ENCODE peak calls at places on chromosomes 3 and 15, in seven cellular contexts. Y is upper lobe of left lung, R is gastrocnemius medialis, D is HCT116, S is transverse colon, X is suprapubic skin, M is sigmoid colon. P is an unnamed sample. For H3K4me1, the result is how much of the 10 kb centered on the place peaks cover.

GRCh38 chr3:167575000-167575399 is 78.7 kb downstream of the WDR49 start:
- DNase-seq in M (no peak), S (no peak), R (no peak), Y (no peak), D (no peak), X (no peak), P (no peak)

GRCh38 chr15:89740137-89740536 is 10.9 kb downstream of the MESP1 start:
- DNase-seq in X (peak), M (peak), D (peak), S (peak), R (peak), Y (peak), P (peak)

GRCh38 chr3:119918992-119919933 is 137.4 kb downstream of the NR1I2 start:
- DNase-seq in D (no peak), M (no peak), S (no peak), R (no peak), X (no peak), Y (no peak), P (no peak)

GRCh38 chr3:15974647-15975046 is 176.9 kb upstream of the ANKRD28 start:
- DNase-seq in R (no peak), M (no peak), X (no peak), D (no peak), Y (no peak), S (no peak), P (no peak)

GRCh38 chr15:65076486-65077290 is at the start of gene KBTBD13:
- DNase-seq in S (no peak), M (no peak), X (no peak), R (peak), D (no peak), Y (no peak), P (no peak)

GRCh38 chr3:121769246-121769645 is 19.7 kb upstream of the GOLGB1 start:
- DNase-seq in D (no peak), X (no peak), M (no peak), Y (no peak), S (no peak), R (no peak), P (no peak)

GRCh38 chr15:65032823-65033537 is 3.5 kb upstream of the MTFMT start:
- DNase-seq in M (peak), X (no peak), R (no peak), Y (peak), S (peak), D (peak), P (peak)

GRCh38 chr3:78986702-78987101 is 781.1 kb downstream of the ROBO1 start:
- DNase-seq in X (no peak), R (no peak), S (no peak), Y (no peak), D (no peak), M (no peak), P (no peak)

GRCh38 chr3:48989796-48990635 is at the start of gene P4HTM:
- DNase-seq in M (peak), R (peak), S (peak), X (peak), D (peak), Y (peak), P (peak)

GRCh38 chr3:158768361-158768787 is 33.5 kb upstream of the MFSD1 start:
- DNase-seq in X (no peak), M (peak), Y (peak), S (peak), R (peak), D (no peak), P (peak)

GRCh38 chr3:188458761-188459160 is 304.8 kb downstream of the LPP start:
- DNase-seq in R (no peak), D (no peak), X (no peak), S (no peak), Y (no peak), M (no peak), P (no peak)

GRCh38 chr3:123843668-123844067 is 40.5 kb downstream of the MYLK start:
- DNase-seq in S (no peak), R (no peak), D (no peak), M (no peak), Y (no peak), X (no peak), P (no peak)

DNA sequence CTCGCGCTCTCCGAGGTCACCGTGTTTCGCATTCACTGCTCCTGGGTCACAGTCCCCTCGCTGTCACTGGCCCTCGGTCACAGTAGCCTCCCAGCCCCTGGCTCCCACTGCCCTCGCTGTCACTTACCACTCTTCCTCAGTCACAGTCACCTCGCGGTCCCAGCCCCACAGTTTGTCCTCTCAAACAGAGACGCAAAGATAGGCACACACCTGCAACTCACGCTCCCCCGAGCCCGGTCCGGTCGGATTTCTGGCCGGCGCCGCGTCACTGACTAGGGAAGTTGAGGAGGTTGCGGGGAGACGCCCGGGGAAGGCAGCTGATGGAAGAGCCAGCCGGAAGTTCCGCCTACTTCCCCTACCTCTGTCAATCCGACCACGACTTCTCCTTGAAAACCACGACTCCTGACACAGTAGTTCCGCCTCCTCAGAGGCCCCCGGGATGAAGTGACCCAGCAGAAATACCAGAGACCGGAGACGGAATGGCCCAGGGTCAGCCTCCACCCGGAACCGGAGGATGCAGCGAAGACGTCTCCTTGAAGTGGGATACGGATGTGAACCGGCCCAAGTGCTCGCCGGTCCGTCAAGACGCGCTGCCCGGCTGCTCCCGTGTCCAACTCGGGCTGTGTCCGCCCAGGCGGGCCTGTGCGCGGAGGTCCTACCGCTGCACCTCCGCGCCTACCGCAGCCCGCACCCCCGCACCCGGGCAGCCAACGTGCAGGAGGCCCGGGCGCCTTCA is at the start of gene PCYT1A:
- DNase-seq in S (peak), R (peak), D (peak), X (peak), Y (peak), M (peak), P (peak)
- TF ChIP-seq POLR2A in S (peak), R (peak), D (peak), X (no peak), Y (peak), M (peak), P (peak)

GRCh38 chr15:60941448-60941847 is 287.7 kb downstream of the RORA start:
- DNase-seq in D (no peak), R (no peak), M (no peak), Y (no peak), S (no peak), X (no peak), P (no peak)
- H3K4me1 ChIP-seq in D (under half), R (under half), M (under half), Y (under half), S (under half), X (under half), P (under half)

DNA sequence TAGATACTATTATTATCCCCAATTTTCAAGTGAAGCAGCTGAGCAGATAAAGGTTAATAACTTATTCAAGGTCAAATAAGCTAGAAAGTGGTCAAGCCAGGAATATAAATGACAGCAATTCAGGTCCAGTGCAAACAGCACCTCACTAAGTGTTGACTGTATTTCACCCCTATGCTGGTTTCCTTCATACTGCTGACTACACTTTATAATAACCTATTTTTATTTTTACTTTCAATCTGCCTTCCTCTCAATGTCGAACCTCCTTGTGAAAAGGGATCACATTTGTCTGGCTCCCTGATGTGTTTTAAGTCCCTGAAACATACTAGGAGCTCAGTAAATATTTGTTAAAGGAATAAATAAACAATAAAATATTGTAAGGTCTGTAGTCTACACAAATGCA is 146.1 kb downstream of the NAALADL2 start:
- DNase-seq in X (no peak), S (no peak), D (no peak), R (no peak), M (no peak), Y (no peak), P (no peak)
- TF ChIP-seq POLR2A in X (no peak), S (no peak), D (no peak), R (no peak), M (no peak), Y (no peak), P (no peak)

DNA sequence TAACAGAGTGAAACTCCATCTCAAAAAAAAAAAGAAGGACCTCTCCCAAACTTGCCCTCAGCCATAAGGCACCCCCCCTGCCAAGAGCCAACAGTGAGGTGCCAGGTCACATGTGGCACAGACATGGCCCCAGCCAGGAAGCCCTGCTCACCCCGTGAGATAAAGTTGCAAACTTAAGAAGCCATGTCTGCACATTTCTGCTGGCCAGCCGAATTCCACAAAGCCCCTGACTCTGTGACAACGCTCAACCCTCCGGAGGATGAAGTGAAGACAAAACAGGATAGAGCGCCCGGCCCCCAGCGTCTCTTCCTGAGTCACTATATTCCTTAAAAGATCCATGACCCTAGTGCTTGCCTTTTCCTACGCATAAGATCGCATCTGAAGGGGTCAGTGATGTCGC is 188.1 kb downstream of the XXYLT1 start:
- DNase-seq in D (no peak), M (no peak), S (no peak), R (no peak), X (no peak), Y (no peak), P (no peak)
- H3K4me1 ChIP-seq in D (under half), M (under half), S (under half), R (under half), X (under half), Y (under half), P (under half)

DNA sequence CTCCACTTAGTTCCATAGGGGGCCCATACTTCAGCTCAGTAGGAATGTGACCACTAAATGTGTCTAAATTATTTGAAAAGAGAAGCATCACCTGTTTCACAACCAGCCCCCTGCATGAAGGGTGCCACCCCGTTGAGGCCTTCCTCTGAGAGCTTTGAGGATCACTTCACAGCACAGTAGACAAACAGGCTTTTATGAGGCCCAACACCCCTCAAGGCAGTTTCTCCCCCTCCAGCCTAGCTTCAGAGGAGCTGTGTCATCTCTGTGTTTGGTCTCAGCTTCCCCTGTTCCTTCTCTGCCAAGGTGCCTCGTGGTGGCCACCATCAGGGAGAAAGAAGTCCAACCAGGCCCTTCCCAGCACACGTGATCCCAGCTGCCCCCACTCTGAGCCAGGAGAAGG is 21.5 kb upstream of the DUSP7 start:
- DNase-seq in M (no peak), D (no peak), S (no peak), X (no peak), Y (peak), R (no peak), P (no peak)
- TF ChIP-seq POLR2A in M (no peak), D (no peak), S (no peak), X (no peak), Y (no peak), R (no peak), P (no peak)

GRCh38 chr3:127762787-127763105 is 59.6 kb downstream of the MGLL start:
- DNase-seq in S (no peak), M (no peak), X (no peak), Y (no peak), D (no peak), R (no peak), P (no peak)
- H3K4me1 ChIP-seq in S (half or more), M (under half), X (under half), Y (under half), D (under half), R (half or more), P (under half)